ENCODE peak calls at places on chromosomes 6 and 20, in nine cellular contexts. U, O, Z, T, P, L, G, D and A are unnamed samples.
A peak's percentile ranks its signal among the peaks of the same experiment; 100 is the strongest.

GRCh38 chr6:11251553-11252358 is 19.3 kb upstream of the NEDD9 start:
- DNase-seq in U (peak; percentile 79), O (peak; percentile 89), Z (peak; percentile 86), T (no peak), P (no peak), L (no peak), G (peak; percentile 36), D (no peak), A (peak; percentile 72)

GRCh38 chr6:13538084-13538483 is 36.3 kb upstream of the SIRT5 start:
- DNase-seq in U (peak; percentile 70), O (peak; percentile 22), Z (peak; percentile 70), T (no peak), P (no peak), L (peak; percentile 58), G (no peak), D (no peak), A (peak; percentile 51)

GRCh38 chr6:28947831-28948270 is 24.1 kb upstream of the TRIM27 start:
- DNase-seq in U (peak; percentile 30), O (peak; percentile 67), Z (peak; percentile 94), T (no peak), P (no peak), L (no peak), G (peak; percentile 72), D (no peak), A (no peak)

GRCh38 chr20:50608750-50609104 is 82.6 kb downstream of the RIPOR3 start:
- DNase-seq in U (no peak), O (no peak), Z (no peak), T (no peak), P (no peak), L (no peak), G (no peak), D (no peak), A (no peak)

GRCh38 chr20:8721098-8721497 is 347.8 kb upstream of the PLCB4 start:
- DNase-seq in U (peak; percentile 73), O (peak; percentile 12), Z (peak; percentile 74), T (peak; percentile 71), P (peak; percentile 58), L (peak; percentile 53), G (no peak), D (no peak), A (peak; percentile 49)

GRCh38 chr6:158849899-158850806 is 31.0 kb upstream of the EZR start:
- DNase-seq in U (peak; percentile 97), O (peak; percentile 99), Z (peak; percentile 97), T (no peak), P (no peak), L (no peak), G (peak; percentile 66), D (peak; percentile 95), A (peak; percentile 98)

GRCh38 chr6:2369606-2370005 is 124.2 kb upstream of the GMDS start:
- DNase-seq in U (no peak), O (no peak), Z (no peak), T (no peak), P (no peak), L (peak; percentile 12), G (no peak), D (no peak), A (no peak)

GRCh38 chr6:156830126-156830525 is 52.9 kb downstream of the ARID1B start:
- DNase-seq in U (no peak), O (no peak), Z (no peak), T (no peak), P (no peak), L (no peak), G (no peak), D (no peak), A (no peak)

GRCh38 chr20:22805219-22805618 is 220.8 kb upstream of the FOXA2 start:
- DNase-seq in U (peak; percentile 78), O (peak; percentile 89), Z (peak; percentile 33), T (no peak), P (peak; percentile 39), L (no peak), G (peak; percentile 63), D (peak; percentile 40), A (peak; percentile 84)

GRCh38 chr6:130966581-130966980 is 96.5 kb downstream of the EPB41L2 start:
- DNase-seq in U (no peak), O (no peak), Z (no peak), T (no peak), P (no peak), L (no peak), G (no peak), D (no peak), A (no peak)

GRCh38 chr6:81929828-81930227 is 177.3 kb upstream of the TENT5A start:
- DNase-seq in U (peak; percentile 62), O (no peak), Z (no peak), T (no peak), P (no peak), L (no peak), G (no peak), D (no peak), A (peak; percentile 92)

GRCh38 chr6:115551510-115551909 is 509.2 kb downstream of the FRK start:
- DNase-seq in U (no peak), O (no peak), Z (no peak), T (no peak), P (no peak), L (no peak), G (no peak), D (no peak), A (no peak)

GRCh38 chr6:47308223-47308567 is 1.5 kb downstream of the TNFRSF21 start:
- DNase-seq in U (peak; percentile 6), O (no peak), Z (no peak), T (peak; percentile 51), P (no peak), L (no peak), G (no peak), D (no peak), A (peak; percentile 28)

GRCh38 chr6:47310131-47310480 is 401 bp upstream of the TNFRSF21 start:
- DNase-seq in U (no peak), O (no peak), Z (no peak), T (no peak), P (no peak), L (no peak), G (no peak), D (no peak), A (no peak)

GRCh38 chr6:47307362-47308222 is 2.1 kb downstream of the TNFRSF21 start:
- DNase-seq in U (no peak), O (no peak), Z (no peak), T (no peak), P (no peak), L (no peak), G (no peak), D (no peak), A (no peak)

GRCh38 chr6:47308674-47309325 is 905 bp downstream of the TNFRSF21 start:
- DNase-seq in U (peak; percentile 53), O (peak; percentile 40), Z (peak; percentile 23), T (peak; percentile 70), P (no peak), L (no peak), G (no peak), D (no peak), A (peak; percentile 38)

GRCh38 chr6:47309326-47310130 is at the start of gene TNFRSF21:
- DNase-seq in U (peak; percentile 92), O (peak; percentile 92), Z (peak; percentile 95), T (peak; percentile 96), P (peak; percentile 82), L (peak; percentile 88), G (peak; percentile 95), D (peak; percentile 46), A (peak; percentile 87)
- TF ChIP-seq EZH2 in U (no peak), O (no peak), Z (no peak), T (no peak), P (peak; percentile 93), L (no peak), G (no peak), D (no peak), A (peak; percentile 45)

GRCh38 chr6:15341311-15341710 is 95.4 kb downstream of the JARID2 start:
- DNase-seq in U (peak; percentile 23), O (peak; percentile 53), Z (peak; percentile 53), T (no peak), P (no peak), L (no peak), G (no peak), D (no peak), A (peak; percentile 37)
- H3K4me2 ChIP-seq in U (no peak overlapping the region), O (peak overlapping the region; percentile 43), Z (no peak overlapping the region), T (peak overlapping the region; percentile 25), P (no peak overlapping the region), L (peak overlapping the region; percentile 49), G (no peak overlapping the region), D (no peak overlapping the region), A (no peak overlapping the region)

GRCh38 chr6:117676577-117677218 is 1.4 kb downstream of the NUS1 start:
- DNase-seq in U (peak; percentile 11), O (peak; percentile 6), Z (no peak), T (peak; percentile 5), P (no peak), L (no peak), G (no peak), D (no peak), A (no peak)
- H3K27ac ChIP-seq in U (peak overlapping the region; percentile 68), O (peak overlapping the region; percentile 77), Z (peak overlapping the region; percentile 12), T (no peak overlapping the region), P (no peak overlapping the region), L (no peak overlapping the region), G (peak overlapping the region; percentile 1), D (peak overlapping the region; percentile 76), A (no peak overlapping the region)

GRCh38 chr20:662289-663192 is 9.5 kb upstream of the SRXN1 start:
- DNase-seq in U (no peak), O (no peak), Z (no peak), T (no peak), P (no peak), L (no peak), G (no peak), D (no peak), A (no peak)
- TF ChIP-seq EZH2 in U (no peak), O (peak; percentile 13), Z (no peak), T (no peak), P (no peak), L (no peak), G (no peak), D (no peak), A (no peak)

DNA sequence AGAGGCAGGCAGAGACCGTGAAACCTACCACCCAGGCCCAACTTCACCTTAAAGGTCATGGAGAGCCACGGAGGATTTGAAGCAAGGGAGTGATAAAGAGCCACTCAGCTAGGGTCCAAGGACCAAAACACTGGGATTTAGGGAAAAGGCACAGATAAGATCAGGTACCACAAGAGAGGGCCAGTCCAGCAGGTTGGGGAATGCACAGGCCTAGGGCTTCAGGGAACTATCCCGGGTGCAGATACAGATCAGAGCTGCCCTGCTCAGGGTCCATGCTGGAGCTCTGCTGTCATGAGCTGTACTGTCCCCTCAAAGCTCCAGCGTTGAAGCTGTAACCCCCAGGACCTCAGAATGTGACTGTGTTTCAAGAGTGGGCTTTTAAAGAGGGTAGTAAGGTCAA is 16.9 kb downstream of the SLC22A23 start:
- DNase-seq in U (no peak), O (no peak), Z (no peak), T (no peak), P (no peak), L (no peak), G (no peak), D (no peak), A (no peak)
- H3K4me2 ChIP-seq in U (no peak overlapping the region), O (no peak overlapping the region), Z (no peak overlapping the region), T (no peak overlapping the region), P (no peak overlapping the region), L (no peak overlapping the region), G (no peak overlapping the region), D (no peak overlapping the region), A (no peak overlapping the region)